ENCODE peak calls at places on chromosomes 4 and X, in six cellular contexts. M is H9, H is IMR-90, U is mesenchymal stem cell, X is fibroblast of lung, T is GM23338. P is an unnamed sample.
A peak's percentile ranks its signal among the peaks of the same experiment; 100 is the strongest.

GRCh38 chrX:123860983-123861382 is 1.1 kb downstream of the XIAP start:
- DNase-seq in M (no peak), H (peak; percentile 19), U (peak; percentile 27), X (no peak), T (no peak), P (no peak)

GRCh38 chr4:169293343-169294176 is 22.8 kb upstream of the SH3RF1 start:
- DNase-seq in M (no peak), H (no peak), U (no peak), X (no peak), T (no peak), P (no peak)

GRCh38 chrX:45138525-45138924 is 62.2 kb downstream of the DIPK2B start:
- DNase-seq in M (no peak), H (no peak), U (no peak), X (no peak), T (no peak), P (no peak)

GRCh38 chr4:184385705-184386141 is 88.6 kb downstream of the IRF2 start:
- DNase-seq in M (peak; percentile 33), H (no peak), U (no peak), X (no peak), T (peak; percentile 42), P (no peak)

GRCh38 chrX:3549442-3549875 is 164.0 kb downstream of the PRKX start:
- DNase-seq in M (no peak), H (peak; percentile 48), U (peak; percentile 84), X (no peak), T (peak; percentile 8), P (no peak)

GRCh38 chr4:742096-742741 is 36.6 kb downstream of the PCGF3 start:
- DNase-seq in M (no peak), H (no peak), U (no peak), X (no peak), T (no peak), P (no peak)

GRCh38 chr4:25656031-25656430 is 380 bp downstream of the SLC34A2 start:
- DNase-seq in M (no peak), H (no peak), U (no peak), X (no peak), T (no peak), P (no peak)

GRCh38 chr4:108619372-108620100 is 840 bp upstream of the RPL34 start:
- DNase-seq in M (no peak), H (no peak), U (no peak), X (no peak), T (peak; percentile 23), P (no peak)

GRCh38 chrX:120305531-120306145 is 5.6 kb downstream of the TMEM255A start:
- DNase-seq in M (peak; percentile 30), H (no peak), U (no peak), X (peak; percentile 34), T (peak; percentile 19), P (peak; percentile 14)

GRCh38 chrX:3161686-3162085 is 120.4 kb downstream of the ARSF start:
- DNase-seq in M (no peak), H (peak; percentile 59), U (no peak), X (peak; percentile 78), T (no peak), P (peak; percentile 70)

GRCh38 chr4:110106946-110107325 is 91.5 kb downstream of the ELOVL6 start:
- DNase-seq in M (no peak), H (peak; percentile 85), U (peak; percentile 80), X (peak; percentile 81), T (peak; percentile 42), P (peak; percentile 78)

GRCh38 chr4:84879651-84880200 is 86.8 kb downstream of the WDFY3 start:
- DNase-seq in M (no peak), H (peak; percentile 33), U (no peak), X (peak; percentile 72), T (no peak), P (peak; percentile 67)

GRCh38 chr4:8737601-8738279 is 133.9 kb downstream of the HMX1 start:
- DNase-seq in M (no peak), H (no peak), U (no peak), X (no peak), T (no peak), P (no peak)

GRCh38 chr4:10077101-10077491 is 39.5 kb downstream of the WDR1 start:
- DNase-seq in M (no peak), H (no peak), U (no peak), X (no peak), T (no peak), P (no peak)

GRCh38 chr4:40283413-40283812 is 51.7 kb upstream of the CHRNA9 start:
- DNase-seq in M (no peak), H (no peak), U (no peak), X (no peak), T (peak; percentile 15), P (no peak)

GRCh38 chrX:37000140-37000539 is 8.0 kb upstream of the FAM47C start:
- DNase-seq in M (no peak), H (no peak), U (no peak), X (no peak), T (no peak), P (no peak)

GRCh38 chrX:42098897-42099296 is 175.5 kb upstream of the CASK start:
- DNase-seq in M (peak; percentile 35), H (no peak), U (no peak), X (no peak), T (no peak), P (no peak)

GRCh38 chr4:26568446-26568994 is 15.4 kb upstream of the TBC1D19 start:
- DNase-seq in M (no peak), H (peak; percentile 95), U (peak; percentile 92), X (peak; percentile 98), T (no peak), P (peak; percentile 98)

GRCh38 chr4:2040391-2041233 is 18.5 kb upstream of the NAT8L start:
- DNase-seq in M (peak; percentile 45), H (no peak), U (no peak), X (no peak), T (peak; percentile 70), P (no peak)

GRCh38 chr4:69025191-69025998 is 70.9 kb upstream of the UGT2B7 start:
- DNase-seq in M (peak; percentile 70), H (no peak), U (peak; percentile 18), X (no peak), T (peak; percentile 77), P (no peak)

GRCh38 chr4:71151054-71151453 is 157.6 kb downstream of the DCK start:
- DNase-seq in M (no peak), H (peak; percentile 19), U (no peak), X (no peak), T (no peak), P (no peak)

GRCh38 chr4:102064747-102065442 is 274.4 kb downstream of the BANK1 start:
- DNase-seq in M (no peak), H (no peak), U (no peak), X (no peak), T (no peak), P (no peak)
- H3K4me2 ChIP-seq in M (no peak overlapping the region), H (no peak overlapping the region), U (no peak overlapping the region), X (no peak overlapping the region), T (no peak overlapping the region), P (no peak overlapping the region)

GRCh38 chrX:71665747-71666146 is 1.6 kb upstream of the LOC101059915 start:
- DNase-seq in M (no peak), H (no peak), U (no peak), X (no peak), T (no peak), P (no peak)

GRCh38 chrX:71668248-71668595 is 876 bp downstream of the LOC101059915 start:
- DNase-seq in M (no peak), H (no peak), U (no peak), X (no peak), T (no peak), P (no peak)

GRCh38 chrX:71664889-71665491 is 2.4 kb upstream of the LOC101059915 start:
- DNase-seq in M (no peak), H (no peak), U (no peak), X (no peak), T (no peak), P (no peak)

GRCh38 chrX:71667328-71668247 is at the start of gene LOC101059915:
- DNase-seq in M (no peak), H (no peak), U (no peak), X (no peak), T (no peak), P (no peak)

GRCh38 chrX:71666240-71667223 is 814 bp upstream of the LOC101059915 start:
- DNase-seq in M (no peak), H (no peak), U (no peak), X (no peak), T (peak; percentile 6), P (no peak)
- H3K4me2 ChIP-seq in M (no peak overlapping the region), H (no peak overlapping the region), U (no peak overlapping the region), X (no peak overlapping the region), T (no peak overlapping the region), P (no peak overlapping the region)

DNA sequence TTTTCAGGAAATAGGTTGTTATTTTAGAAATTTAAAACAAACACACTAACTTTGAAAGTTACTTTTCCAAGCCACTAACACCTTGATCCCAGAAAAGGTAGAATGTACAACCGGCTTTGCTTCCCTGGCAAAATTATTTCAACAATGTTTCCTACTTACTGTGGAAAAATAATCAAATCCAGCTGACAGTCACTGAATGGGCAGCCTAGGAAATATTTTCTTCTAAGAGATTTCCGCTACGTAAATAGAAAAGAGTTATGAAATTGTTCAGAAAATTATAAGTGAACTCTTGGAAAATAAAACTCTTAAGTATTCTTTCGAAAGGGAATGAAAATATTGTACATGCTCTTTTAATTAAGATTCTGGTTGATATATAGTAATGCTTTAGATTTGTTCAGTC is 195.7 kb downstream of the GASK1B start:
- DNase-seq in M (no peak), H (no peak), U (no peak), X (no peak), T (no peak), P (no peak)
- H3K4me2 ChIP-seq in M (no peak overlapping the region), H (no peak overlapping the region), U (no peak overlapping the region), X (no peak overlapping the region), T (no peak overlapping the region), P (no peak overlapping the region)

GRCh38 chr4:53778122-53778521 is 186.8 kb upstream of the LNX1 start:
- DNase-seq in M (no peak), H (no peak), U (peak; percentile 10), X (no peak), T (no peak), P (no peak)

GRCh38 chr4:53776141-53776540 is 184.9 kb upstream of the LNX1 start:
- DNase-seq in M (no peak), H (no peak), U (no peak), X (no peak), T (no peak), P (no peak)

GRCh38 chr4:53779025-53779424 is 187.7 kb upstream of the LNX1 start:
- DNase-seq in M (no peak), H (peak; percentile 13), U (no peak), X (no peak), T (no peak), P (no peak)

GRCh38 chr4:53775381-53775780 is 184.1 kb upstream of the LNX1 start:
- DNase-seq in M (no peak), H (no peak), U (no peak), X (peak; percentile 69), T (no peak), P (peak; percentile 63)

DNA sequence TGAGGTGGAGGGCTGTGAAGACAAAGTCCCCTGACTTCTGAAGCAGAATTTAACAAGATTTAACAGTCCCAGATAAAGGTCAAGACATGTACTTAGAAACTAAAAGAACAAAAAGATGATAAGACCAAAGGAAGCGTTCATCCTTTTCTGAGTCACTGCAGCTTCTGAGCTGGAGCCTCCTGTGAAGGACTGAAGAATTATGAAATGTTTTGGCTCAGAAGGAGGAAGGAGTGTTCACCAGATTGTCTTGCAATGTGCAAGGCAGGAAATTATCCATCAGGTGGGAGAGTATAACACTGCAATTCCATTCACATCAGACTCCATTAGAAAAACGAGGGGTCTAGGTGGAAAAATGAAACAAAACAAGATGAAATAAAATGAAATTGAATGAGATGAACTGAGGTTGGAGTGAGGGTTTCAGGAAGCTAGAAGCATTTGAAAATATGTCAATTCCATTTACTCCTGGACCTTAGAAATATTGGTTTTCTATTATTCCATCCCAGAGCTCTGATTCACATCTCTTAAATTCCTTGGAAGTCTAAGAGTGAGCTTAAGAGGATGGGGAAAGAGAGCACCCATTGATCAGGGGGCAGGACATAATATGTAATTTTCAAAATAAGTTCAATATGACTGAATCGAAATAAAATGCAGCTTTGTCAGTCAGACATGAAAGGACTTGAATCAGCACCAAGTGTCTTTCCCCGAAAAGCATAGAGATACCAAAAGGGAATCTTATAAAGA is 186.1 kb upstream of the LNX1 start:
- DNase-seq in M (no peak), H (peak; percentile 92), U (peak; percentile 74), X (peak; percentile 87), T (no peak), P (peak; percentile 82)
- H3K4me2 ChIP-seq in M (no peak overlapping the region), H (peak overlapping the region; percentile 38), U (no peak overlapping the region), X (peak overlapping the region; percentile 5), T (no peak overlapping the region), P (peak overlapping the region; percentile 20)

P was measured in astrocyte.